ENCODE peak calls at places on chromosomes 4 and X, in seven cellular contexts. One of them, this sample, is unnamed. For H3K27me3 and H3K36me3, the result is how much of the 10 kb centered on the place peaks cover.

GRCh38 chrX:25534096-25534495 is 518.3 kb upstream of the ARX start:
- DNase-seq in CD4-positive, CD25-positive, alpha-beta regulatory T cell: no peak
- DNase-seq in effector memory CD4-positive, alpha-beta T cell: no peak
- DNase-seq in gastrocnemius medialis: no peak
- DNase-seq in left lung: no peak
- DNase-seq in GM23248: no peak
- DNase-seq in naive thymus-derived CD4-positive, alpha-beta T cell: no peak
- DNase-seq in this sample: no peak

GRCh38 chr4:55437356-55437796 is 41.6 kb downstream of the TMEM165 start:
- DNase-seq in CD4-positive, CD25-positive, alpha-beta regulatory T cell: no peak
- DNase-seq in effector memory CD4-positive, alpha-beta T cell: no peak
- DNase-seq in gastrocnemius medialis: no peak
- DNase-seq in left lung: no peak
- DNase-seq in GM23248: peak
- DNase-seq in naive thymus-derived CD4-positive, alpha-beta T cell: no peak
- DNase-seq in this sample: no peak

GRCh38 chr4:70533211-70533610 is 14.8 kb downstream of the AMTN start:
- DNase-seq in CD4-positive, CD25-positive, alpha-beta regulatory T cell: no peak
- DNase-seq in effector memory CD4-positive, alpha-beta T cell: no peak
- DNase-seq in gastrocnemius medialis: no peak
- DNase-seq in left lung: no peak
- DNase-seq in GM23248: no peak
- DNase-seq in naive thymus-derived CD4-positive, alpha-beta T cell: no peak
- DNase-seq in this sample: no peak

GRCh38 chr4:118277243-118277642 is 75.6 kb downstream of the PRSS12 start:
- DNase-seq in CD4-positive, CD25-positive, alpha-beta regulatory T cell: no peak
- DNase-seq in effector memory CD4-positive, alpha-beta T cell: no peak
- DNase-seq in gastrocnemius medialis: no peak
- DNase-seq in left lung: no peak
- DNase-seq in GM23248: no peak
- DNase-seq in naive thymus-derived CD4-positive, alpha-beta T cell: no peak
- DNase-seq in this sample: no peak

GRCh38 chrX:54042609-54043010 is 1.7 kb downstream of the PHF8 start:
- DNase-seq in CD4-positive, CD25-positive, alpha-beta regulatory T cell: peak
- DNase-seq in effector memory CD4-positive, alpha-beta T cell: peak
- DNase-seq in gastrocnemius medialis: peak
- DNase-seq in left lung: peak
- DNase-seq in GM23248: peak
- DNase-seq in naive thymus-derived CD4-positive, alpha-beta T cell: peak
- DNase-seq in this sample: peak

GRCh38 chr4:169070895-169071218 is 60.8 kb upstream of the CBR4 start:
- DNase-seq in CD4-positive, CD25-positive, alpha-beta regulatory T cell: no peak
- DNase-seq in effector memory CD4-positive, alpha-beta T cell: no peak
- DNase-seq in gastrocnemius medialis: no peak
- DNase-seq in left lung: no peak
- DNase-seq in GM23248: no peak
- DNase-seq in naive thymus-derived CD4-positive, alpha-beta T cell: no peak
- DNase-seq in this sample: no peak

GRCh38 chr4:152118819-152119553 is 358.2 kb upstream of the GATB start:
- DNase-seq in CD4-positive, CD25-positive, alpha-beta regulatory T cell: no peak
- DNase-seq in effector memory CD4-positive, alpha-beta T cell: no peak
- DNase-seq in gastrocnemius medialis: no peak
- DNase-seq in left lung: no peak
- DNase-seq in GM23248: no peak
- DNase-seq in naive thymus-derived CD4-positive, alpha-beta T cell: no peak
- DNase-seq in this sample: no peak

GRCh38 chr4:2024683-2025082 is 15.9 kb upstream of the NELFA start:
- DNase-seq in CD4-positive, CD25-positive, alpha-beta regulatory T cell: no peak
- DNase-seq in effector memory CD4-positive, alpha-beta T cell: no peak
- DNase-seq in gastrocnemius medialis: no peak
- DNase-seq in left lung: no peak
- DNase-seq in GM23248: no peak
- DNase-seq in naive thymus-derived CD4-positive, alpha-beta T cell: no peak
- DNase-seq in this sample: no peak

GRCh38 chr4:26780524-26780923 is 80.1 kb upstream of the STIM2 start:
- DNase-seq in CD4-positive, CD25-positive, alpha-beta regulatory T cell: no peak
- DNase-seq in effector memory CD4-positive, alpha-beta T cell: no peak
- DNase-seq in gastrocnemius medialis: no peak
- DNase-seq in left lung: no peak
- DNase-seq in GM23248: peak
- DNase-seq in naive thymus-derived CD4-positive, alpha-beta T cell: no peak
- DNase-seq in this sample: peak

GRCh38 chr4:78288327-78288726 is 231.2 kb downstream of the FRAS1 start:
- DNase-seq in CD4-positive, CD25-positive, alpha-beta regulatory T cell: no peak
- DNase-seq in effector memory CD4-positive, alpha-beta T cell: no peak
- DNase-seq in gastrocnemius medialis: no peak
- DNase-seq in left lung: no peak
- DNase-seq in GM23248: peak
- DNase-seq in naive thymus-derived CD4-positive, alpha-beta T cell: no peak
- DNase-seq in this sample: no peak

GRCh38 chr4:26873391-26874026 is 12.9 kb downstream of the STIM2 start:
- DNase-seq in CD4-positive, CD25-positive, alpha-beta regulatory T cell: no peak
- DNase-seq in effector memory CD4-positive, alpha-beta T cell: peak
- DNase-seq in gastrocnemius medialis: peak
- DNase-seq in left lung: no peak
- DNase-seq in GM23248: no peak
- DNase-seq in naive thymus-derived CD4-positive, alpha-beta T cell: peak
- DNase-seq in this sample: no peak

GRCh38 chr4:184728858-184729257 is 5.0 kb downstream of the CENPU start:
- DNase-seq in CD4-positive, CD25-positive, alpha-beta regulatory T cell: no peak
- DNase-seq in effector memory CD4-positive, alpha-beta T cell: no peak
- DNase-seq in gastrocnemius medialis: no peak
- DNase-seq in left lung: no peak
- DNase-seq in GM23248: no peak
- DNase-seq in naive thymus-derived CD4-positive, alpha-beta T cell: no peak
- DNase-seq in this sample: no peak

GRCh38 chr4:176333076-176333475 is 13.3 kb downstream of the SPCS3 start:
- DNase-seq in CD4-positive, CD25-positive, alpha-beta regulatory T cell: no peak
- DNase-seq in effector memory CD4-positive, alpha-beta T cell: no peak
- DNase-seq in gastrocnemius medialis: no peak
- DNase-seq in left lung: no peak
- DNase-seq in GM23248: no peak
- DNase-seq in naive thymus-derived CD4-positive, alpha-beta T cell: no peak
- DNase-seq in this sample: no peak

GRCh38 chr4:73133784-73134183 is 64.3 kb upstream of the COX18 start:
- DNase-seq in CD4-positive, CD25-positive, alpha-beta regulatory T cell: no peak
- DNase-seq in effector memory CD4-positive, alpha-beta T cell: no peak
- DNase-seq in gastrocnemius medialis: no peak
- DNase-seq in left lung: no peak
- DNase-seq in GM23248: no peak
- DNase-seq in naive thymus-derived CD4-positive, alpha-beta T cell: no peak
- DNase-seq in this sample: no peak

GRCh38 chr4:25310066-25310824 is 2.3 kb upstream of the ZCCHC4 start:
- DNase-seq in CD4-positive, CD25-positive, alpha-beta regulatory T cell: no peak
- DNase-seq in effector memory CD4-positive, alpha-beta T cell: no peak
- DNase-seq in gastrocnemius medialis: no peak
- DNase-seq in left lung: no peak
- DNase-seq in GM23248: no peak
- DNase-seq in naive thymus-derived CD4-positive, alpha-beta T cell: no peak
- DNase-seq in this sample: peak

GRCh38 chr4:25306658-25307057 is 5.9 kb upstream of the ZCCHC4 start:
- DNase-seq in CD4-positive, CD25-positive, alpha-beta regulatory T cell: no peak
- DNase-seq in effector memory CD4-positive, alpha-beta T cell: no peak
- DNase-seq in gastrocnemius medialis: no peak
- DNase-seq in left lung: no peak
- DNase-seq in GM23248: no peak
- DNase-seq in naive thymus-derived CD4-positive, alpha-beta T cell: no peak
- DNase-seq in this sample: no peak

GRCh38 chr4:25308761-25309160 is 3.8 kb upstream of the ZCCHC4 start:
- DNase-seq in CD4-positive, CD25-positive, alpha-beta regulatory T cell: no peak
- DNase-seq in effector memory CD4-positive, alpha-beta T cell: no peak
- DNase-seq in gastrocnemius medialis: no peak
- DNase-seq in left lung: no peak
- DNase-seq in GM23248: peak
- DNase-seq in naive thymus-derived CD4-positive, alpha-beta T cell: no peak
- DNase-seq in this sample: no peak

GRCh38 chr4:25308266-25308665 is 4.3 kb upstream of the ZCCHC4 start:
- DNase-seq in CD4-positive, CD25-positive, alpha-beta regulatory T cell: no peak
- DNase-seq in effector memory CD4-positive, alpha-beta T cell: no peak
- DNase-seq in gastrocnemius medialis: no peak
- DNase-seq in left lung: no peak
- DNase-seq in GM23248: peak
- DNase-seq in naive thymus-derived CD4-positive, alpha-beta T cell: no peak
- DNase-seq in this sample: no peak

DNA sequence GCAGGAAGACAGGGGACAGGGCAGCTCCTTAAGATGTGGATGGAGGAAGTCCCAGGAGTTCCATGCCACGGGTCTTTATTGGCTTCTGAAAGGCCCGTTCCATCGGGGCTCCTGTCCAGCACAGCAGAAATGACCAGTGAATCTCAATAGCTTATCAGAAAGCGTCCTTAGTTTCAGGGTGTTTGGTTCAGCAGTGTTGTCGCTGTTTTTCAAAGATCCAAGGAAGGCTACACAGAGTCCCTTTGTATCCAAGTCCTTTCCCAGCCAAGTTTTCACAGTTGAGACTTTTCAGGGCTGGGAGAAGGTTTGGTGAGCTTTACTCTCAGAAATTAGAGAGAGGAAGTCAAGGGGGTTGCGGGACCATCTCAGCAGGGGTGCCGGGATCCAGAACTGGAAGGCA is 5.0 kb upstream of the ZCCHC4 start:
- DNase-seq in CD4-positive, CD25-positive, alpha-beta regulatory T cell: no peak
- DNase-seq in effector memory CD4-positive, alpha-beta T cell: no peak
- DNase-seq in gastrocnemius medialis: no peak
- DNase-seq in left lung: no peak
- DNase-seq in GM23248: no peak
- DNase-seq in naive thymus-derived CD4-positive, alpha-beta T cell: no peak
- DNase-seq in this sample: no peak
- H3K4me3 ChIP-seq in CD4-positive, CD25-positive, alpha-beta regulatory T cell: no peak
- H3K4me3 ChIP-seq in effector memory CD4-positive, alpha-beta T cell: no peak
- H3K4me3 ChIP-seq in gastrocnemius medialis: no peak
- H3K4me3 ChIP-seq in left lung: no peak
- H3K4me3 ChIP-seq in GM23248: no peak
- H3K4me3 ChIP-seq in naive thymus-derived CD4-positive, alpha-beta T cell: no peak
- H3K4me3 ChIP-seq in this sample: no peak

DNA sequence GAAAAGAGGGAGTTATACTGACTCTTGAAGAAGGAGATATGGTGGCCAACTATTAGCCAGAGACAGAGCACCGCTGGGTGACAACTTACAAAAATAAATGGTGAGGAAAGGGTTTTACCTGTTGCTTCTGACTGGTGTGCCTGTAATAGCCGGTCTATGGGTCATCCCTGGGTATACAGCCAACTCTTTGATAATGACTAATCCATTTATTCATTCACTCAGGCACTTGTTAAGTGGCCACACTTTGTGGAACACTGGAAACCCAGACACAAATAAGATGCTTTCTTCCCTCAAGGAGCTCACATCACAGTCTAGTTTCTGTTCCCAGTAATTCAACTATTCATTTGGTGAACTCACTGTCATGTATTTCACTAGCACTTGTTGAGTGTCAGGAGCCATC is 13.2 kb upstream of the CAPN6 start:
- DNase-seq in CD4-positive, CD25-positive, alpha-beta regulatory T cell: no peak
- DNase-seq in effector memory CD4-positive, alpha-beta T cell: no peak
- DNase-seq in gastrocnemius medialis: no peak
- DNase-seq in left lung: no peak
- DNase-seq in GM23248: no peak
- DNase-seq in naive thymus-derived CD4-positive, alpha-beta T cell: no peak
- DNase-seq in this sample: no peak
- H3K27me3 ChIP-seq in CD4-positive, CD25-positive, alpha-beta regulatory T cell: under half
- H3K27me3 ChIP-seq in effector memory CD4-positive, alpha-beta T cell: under half
- H3K27me3 ChIP-seq in gastrocnemius medialis: under half
- H3K27me3 ChIP-seq in left lung: under half
- H3K27me3 ChIP-seq in GM23248: under half
- H3K27me3 ChIP-seq in naive thymus-derived CD4-positive, alpha-beta T cell: under half
- H3K27me3 ChIP-seq in this sample: under half

GRCh38 chr4:8221476-8221875 is 22.4 kb downstream of the SH3TC1 start:
- DNase-seq in CD4-positive, CD25-positive, alpha-beta regulatory T cell: no peak
- DNase-seq in effector memory CD4-positive, alpha-beta T cell: no peak
- DNase-seq in gastrocnemius medialis: no peak
- DNase-seq in left lung: no peak
- DNase-seq in GM23248: peak
- DNase-seq in naive thymus-derived CD4-positive, alpha-beta T cell: peak
- DNase-seq in this sample: peak
- H3K36me3 ChIP-seq in CD4-positive, CD25-positive, alpha-beta regulatory T cell: under half
- H3K36me3 ChIP-seq in effector memory CD4-positive, alpha-beta T cell: under half
- H3K36me3 ChIP-seq in gastrocnemius medialis: under half
- H3K36me3 ChIP-seq in left lung: half or more
- H3K36me3 ChIP-seq in GM23248: under half
- H3K36me3 ChIP-seq in naive thymus-derived CD4-positive, alpha-beta T cell: under half
- H3K36me3 ChIP-seq in this sample: under half

GRCh38 chr4:5619913-5620625 is 88.3 kb downstream of the EVC2 start:
- DNase-seq in CD4-positive, CD25-positive, alpha-beta regulatory T cell: no peak
- DNase-seq in effector memory CD4-positive, alpha-beta T cell: no peak
- DNase-seq in gastrocnemius medialis: no peak
- DNase-seq in left lung: no peak
- DNase-seq in GM23248: no peak
- DNase-seq in naive thymus-derived CD4-positive, alpha-beta T cell: no peak
- DNase-seq in this sample: no peak
- H3K4me3 ChIP-seq in CD4-positive, CD25-positive, alpha-beta regulatory T cell: no peak
- H3K4me3 ChIP-seq in effector memory CD4-positive, alpha-beta T cell: no peak
- H3K4me3 ChIP-seq in gastrocnemius medialis: no peak
- H3K4me3 ChIP-seq in left lung: no peak
- H3K4me3 ChIP-seq in GM23248: no peak
- H3K4me3 ChIP-seq in naive thymus-derived CD4-positive, alpha-beta T cell: no peak
- H3K4me3 ChIP-seq in this sample: no peak

This sample was measured in GM06990.